ENCODE peak calls at places on chromosomes 13 and 19, in four cellular contexts. R is A549, Q is HepG2, L is K562. C is an unnamed sample.

GRCh38 chr19:34317311-34317927 is 47.6 kb upstream of the GPI start:
- DNase-seq in R (no peak), L (peak; percentile 45), Q (no peak), C (no peak)

GRCh38 chr19:7515471-7516226 is at the start of gene ZNF358:
- DNase-seq in L (peak; percentile 88), R (peak; percentile 50), Q (peak; percentile 31), C (no peak)

GRCh38 chr19:47644743-47645499 is 36.0 kb downstream of the BICRA start:
- DNase-seq in R (no peak), Q (no peak), L (no peak), C (no peak)

GRCh38 chr13:95713651-95714050 is 36.7 kb downstream of the DNAJC3 start:
- DNase-seq in R (no peak), L (no peak), Q (no peak), C (no peak)

GRCh38 chr13:23656637-23657036 is 86.4 kb downstream of the TNFRSF19 start:
- DNase-seq in R (no peak), Q (peak; percentile 45), L (no peak), C (no peak)

GRCh38 chr13:94192576-94192975 is 286.9 kb downstream of the DCT start:
- DNase-seq in L (no peak), R (peak; percentile 13), Q (peak; percentile 30), C (no peak)

GRCh38 chr19:49676136-49676689 is 858 bp upstream of the PRMT1 start:
- DNase-seq in Q (peak; percentile 80), R (peak; percentile 99), L (peak; percentile 86), C (peak; percentile 84)

GRCh38 chr19:27966390-27966816 is 1246.5 kb downstream of the UQCRFS1 start:
- DNase-seq in L (peak; percentile 9), R (peak; percentile 31), Q (no peak), C (no peak)

GRCh38 chr19:43362745-43363144 is 9.3 kb downstream of the CD177 start:
- DNase-seq in L (no peak), Q (no peak), R (no peak), C (no peak)

GRCh38 chr19:12801466-12802266 is at the start of the genes PRDX2 and THSD8:
- DNase-seq in Q (peak; percentile 53), L (peak; percentile 89), R (no peak), C (no peak)

GRCh38 chr13:112809332-112810310 is 119.8 kb downstream of the ATP11A start:
- DNase-seq in L (no peak), R (no peak), Q (no peak), C (no peak)

GRCh38 chr19:50204811-50205675 is 1.6 kb downstream of the MYH14 start:
- DNase-seq in Q (peak; percentile 70), L (peak; percentile 42), R (no peak), C (no peak)

GRCh38 chr13:47555235-47555634 is 445.8 kb downstream of the SUCLA2 start:
- DNase-seq in R (no peak), Q (no peak), L (no peak), C (no peak)

GRCh38 chr19:31781542-31781941 is 432.3 kb upstream of the TSHZ3 start:
- DNase-seq in L (no peak), R (no peak), Q (no peak), C (no peak)

GRCh38 chr13:72805663-72806341 is 23.9 kb downstream of the PIBF1 start:
- DNase-seq in Q (peak; percentile 44), R (no peak), L (no peak), C (no peak)

GRCh38 chr13:72804301-72804700 is 22.4 kb downstream of the PIBF1 start:
- DNase-seq in R (no peak), L (no peak), Q (no peak), C (no peak)

GRCh38 chr13:72808917-72809500 is 27.1 kb downstream of the PIBF1 start:
- DNase-seq in R (peak; percentile 9), Q (peak; percentile 9), L (no peak), C (no peak)
- TF ChIP-seq CHD4 in R (no peak), Q (no peak), L (no peak), C (no peak)

GRCh38 chr19:4914736-4915501 is 5.6 kb downstream of the UHRF1 start:
- DNase-seq in R (peak; percentile 73), Q (no peak), L (peak; percentile 70), C (no peak)
- TF ChIP-seq CHD4 in R (no peak), Q (no peak), L (no peak), C (no peak)

DNA sequence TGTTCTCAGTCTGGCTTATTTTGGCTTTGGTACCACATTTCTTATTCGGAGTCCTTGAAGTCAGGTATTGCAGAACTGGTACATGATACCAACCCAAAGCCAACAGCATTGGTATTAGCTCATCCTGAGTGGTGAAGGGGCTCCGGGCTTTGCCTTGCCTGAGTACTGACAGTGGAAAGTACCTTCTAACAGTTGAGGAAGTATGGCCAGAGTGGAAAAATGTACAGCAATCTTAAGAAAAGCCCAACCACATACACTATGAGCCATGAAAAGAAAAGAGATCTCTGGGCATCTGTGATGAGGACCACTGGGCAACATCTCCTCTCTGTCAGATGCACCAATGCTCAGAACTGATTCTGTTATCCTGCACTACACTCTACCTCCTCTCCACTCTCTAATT is 8.3 kb downstream of the LCP1 start:
- DNase-seq in L (no peak), R (no peak), Q (no peak), C (no peak)
- TF ChIP-seq CHD4 in L (no peak), R (no peak), Q (no peak), C (no peak)

GRCh38 chr13:79435549-79435948 is 29.5 kb upstream of the RBM26 start:
- DNase-seq in R (peak; percentile 35), L (no peak), Q (no peak), C (no peak)
- TF ChIP-seq CHD4 in R (no peak), L (no peak), Q (no peak), C (no peak)

GRCh38 chr19:16159655-16160054 is 13.7 kb downstream of the CIB3 start:
- DNase-seq in Q (no peak), R (no peak), L (no peak), C (no peak)

GRCh38 chr19:16164222-16164890 is 9.0 kb downstream of the CIB3 start:
- DNase-seq in L (no peak), R (no peak), Q (peak; percentile 27), C (no peak)

GRCh38 chr19:16160943-16161560 is 12.3 kb downstream of the CIB3 start:
- DNase-seq in R (peak; percentile 60), Q (peak; percentile 30), L (peak; percentile 27), C (no peak)

GRCh38 chr19:16160445-16160942 is 12.8 kb downstream of the CIB3 start:
- DNase-seq in Q (no peak), R (no peak), L (no peak), C (no peak)

DNA sequence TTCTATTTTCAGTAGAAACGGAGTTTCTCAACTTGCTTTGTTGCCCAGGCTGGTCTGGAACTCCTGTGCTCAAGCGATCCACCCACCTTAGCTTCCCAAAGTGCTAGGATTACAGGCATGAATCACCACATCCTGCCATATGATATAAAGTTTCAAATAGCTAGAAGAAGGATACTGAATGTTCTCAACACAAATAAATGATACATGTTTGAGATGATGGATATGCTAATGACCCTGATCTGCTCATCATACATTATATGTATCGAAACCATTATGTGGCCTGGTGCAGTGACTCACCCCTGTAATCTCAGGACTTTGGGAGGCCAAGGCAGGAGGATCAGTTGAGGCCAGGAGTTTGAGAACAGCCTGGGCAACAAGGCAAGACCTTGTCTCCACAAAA is 11.5 kb downstream of the CIB3 start:
- DNase-seq in R (peak; percentile 65), L (no peak), Q (no peak), C (no peak)
- TF ChIP-seq CHD4 in R (no peak), L (no peak), Q (no peak), C (no peak)

DNA sequence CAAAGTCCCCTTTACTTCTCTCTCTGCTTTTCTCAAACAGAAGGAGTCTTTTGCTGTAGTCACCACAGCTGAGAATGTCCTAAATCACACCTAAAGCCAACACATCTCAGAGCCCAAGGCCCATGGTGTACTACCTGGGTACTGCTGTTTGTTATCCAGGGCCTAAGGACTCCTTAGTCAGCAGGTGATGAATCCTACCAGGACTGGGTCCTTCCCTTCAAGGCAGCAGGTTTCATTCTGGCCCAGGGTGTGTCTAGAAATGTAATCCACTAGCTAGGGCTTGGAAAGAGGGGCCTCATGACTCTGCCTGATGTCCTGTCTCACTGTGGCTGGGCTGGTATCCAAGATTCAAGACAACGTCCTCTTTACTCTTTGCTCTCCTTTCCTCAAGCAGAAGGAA is 36.2 kb upstream of the ENOX1 start:
- DNase-seq in L (no peak), R (no peak), Q (no peak), C (no peak)
- TF ChIP-seq CHD4 in L (no peak), R (no peak), Q (no peak), C (no peak)

C was measured in GM12878.